ENCODE peak calls at places on chromosomes 3 and 15, in nine cellular contexts. U is activated CD8-positive, alpha-beta memory T cell treated with anti-CD3 and anti-CD28 coated beads for 48 hours; N is endodermal cell; Z is effector memory CD4-positive, alpha-beta T cell; J is nucleus accumbens; Y is AG04449; I is effector memory CD8-positive, alpha-beta T cell; P is activated naive CD4-positive, alpha-beta T cell treated with anti-CD3 and anti-CD28 coated beads, Interleukin-2, amount 50 U/mL, for 16 hours; T is occipital lobe. B is an unnamed sample.

GRCh38 chr3:157360044-157360443 is 76.6 kb upstream of the PTX3 start:
- DNase-seq in U (no peak), N (no peak), Z (no peak), J (no peak), Y (peak), I (no peak), P (no peak), T (no peak), B (no peak)

GRCh38 chr3:152421162-152421561 is 152.4 kb downstream of the MBNL1 start:
- DNase-seq in U (no peak), N (no peak), Z (no peak), J (no peak), Y (no peak), I (no peak), P (no peak), T (no peak), B (no peak)

GRCh38 chr3:153704115-153704514 is 417.1 kb upstream of the ARHGEF26 start:
- DNase-seq in U (no peak), N (no peak), Z (no peak), J (no peak), Y (no peak), I (no peak), P (no peak), T (no peak), B (no peak)

GRCh38 chr3:185677146-185677829 is 91.2 kb downstream of the SENP2 start:
- DNase-seq in U (no peak), N (peak), Z (no peak), J (no peak), Y (no peak), I (no peak), P (no peak), T (no peak), B (no peak)

GRCh38 chr3:65605876-65606432 is 432.8 kb downstream of the MAGI1 start:
- DNase-seq in U (no peak), N (no peak), Z (no peak), J (no peak), Y (no peak), I (no peak), P (no peak), T (no peak), B (no peak)

GRCh38 chr3:113212155-113212844 is 943 bp downstream of the BOC start:
- DNase-seq in U (no peak), N (peak), Z (no peak), J (no peak), Y (no peak), I (no peak), P (no peak), T (no peak), B (no peak)

GRCh38 chr3:14925729-14926591 is 21.4 kb upstream of the NR2C2 start:
- DNase-seq in U (no peak), N (peak), Z (no peak), J (no peak), Y (no peak), I (peak), P (no peak), T (no peak), B (peak)

GRCh38 chr15:79811406-79812405 is 85.1 kb downstream of the MTHFS start:
- DNase-seq in U (no peak), N (no peak), Z (no peak), J (peak), Y (no peak), I (no peak), P (no peak), T (no peak), B (no peak)

GRCh38 chr3:29468150-29468549 is 187.3 kb downstream of the RBMS3 start:
- DNase-seq in U (no peak), N (no peak), Z (no peak), J (no peak), Y (no peak), I (no peak), P (no peak), T (no peak), B (no peak)

GRCh38 chr15:67543348-67543718 is 830 bp downstream of the MAP2K5 start:
- DNase-seq in U (no peak), N (no peak), Z (no peak), J (no peak), Y (no peak), I (no peak), P (no peak), T (no peak), B (peak)

GRCh38 chr15:70488002-70488605 is 275.3 kb downstream of the UACA start:
- DNase-seq in U (peak), N (peak), Z (peak), J (peak), Y (no peak), I (peak), P (peak), T (peak), B (peak)

GRCh38 chr15:55829826-55830225 is 86.9 kb upstream of the PRTG start:
- DNase-seq in U (no peak), N (no peak), Z (no peak), J (no peak), Y (no peak), I (no peak), P (no peak), T (no peak), B (no peak)

GRCh38 chr3:5128861-5129260 is 6.8 kb downstream of the ARL8B start:
- DNase-seq in U (no peak), N (no peak), Z (no peak), J (no peak), Y (no peak), I (no peak), P (no peak), T (no peak), B (no peak)

GRCh38 chr15:101441706-101442105 is 47.8 kb downstream of the PCSK6 start:
- DNase-seq in U (no peak), N (peak), Z (no peak), J (no peak), Y (no peak), I (no peak), P (no peak), T (no peak), B (no peak)

GRCh38 chr15:60854858-60855568 is 374.1 kb downstream of the RORA start:
- DNase-seq in U (no peak), N (no peak), Z (no peak), J (no peak), Y (no peak), I (no peak), P (no peak), T (no peak), B (no peak)

GRCh38 chr3:112582242-112582874 is 20.5 kb downstream of the SLC35A5 start:
- DNase-seq in U (no peak), N (peak), Z (peak), J (no peak), Y (peak), I (no peak), P (peak), T (no peak), B (no peak)

GRCh38 chr3:7800006-7800780 is 701.4 kb upstream of the LMCD1 start:
- DNase-seq in U (no peak), N (no peak), Z (no peak), J (no peak), Y (no peak), I (no peak), P (no peak), T (no peak), B (no peak)

GRCh38 chr3:37968784-37969600 is 21.6 kb upstream of the VILL start:
- DNase-seq in U (no peak), N (no peak), Z (no peak), J (no peak), Y (no peak), I (no peak), P (no peak), T (no peak), B (no peak)

GRCh38 chr3:97772926-97773325 is 8.4 kb downstream of the ARL6 start:
- DNase-seq in U (no peak), N (no peak), Z (no peak), J (no peak), Y (no peak), I (no peak), P (no peak), T (no peak), B (no peak)

B was measured in B cell.